ENCODE peak calls at places on chromosome 13, in four cellular contexts. I is HCT116, U is AG10803, M is tibial nerve. R is an unnamed sample.

GRCh38 chr13:59750860-59751259 is 412.9 kb downstream of the DIAPH3 start:
- DNase-seq in I (no peak), U (peak; percentile 89), M (no peak), R (peak; percentile 67)

GRCh38 chr13:95641961-95642621 is 2.4 kb downstream of the DZIP1 start:
- DNase-seq in M (no peak), U (peak; percentile 60), I (no peak), R (no peak)

GRCh38 chr13:22793598-22794134 is 387.1 kb upstream of the SGCG start:
- DNase-seq in M (no peak), U (no peak), I (peak; percentile 84), R (no peak)

GRCh38 chr13:60627071-60627686 is 230.2 kb downstream of the TDRD3 start:
- DNase-seq in I (peak; percentile 19), U (peak; percentile 13), M (no peak), R (no peak)

GRCh38 chr13:85543144-85543543 is 256.1 kb downstream of the SLITRK6 start:
- DNase-seq in U (no peak), M (no peak), I (no peak), R (no peak)

GRCh38 chr13:38862443-38862842 is 128.2 kb downstream of the STOML3 start:
- DNase-seq in M (no peak), U (no peak), I (no peak), R (no peak)

GRCh38 chr13:110244096-110244830 is 62.7 kb downstream of the COL4A1 start:
- DNase-seq in U (peak; percentile 95), M (no peak), I (no peak), R (peak; percentile 92)

GRCh38 chr13:84192125-84192524 is 309.9 kb upstream of the SLITRK1 start:
- DNase-seq in I (no peak), M (no peak), U (peak; percentile 87), R (peak; percentile 16)

GRCh38 chr13:74243637-74244526 is 109.7 kb upstream of the KLF12 start:
- DNase-seq in U (peak; percentile 86), M (no peak), I (no peak), R (no peak)

GRCh38 chr13:22062478-22063205 is 391.8 kb downstream of the FGF9 start:
- DNase-seq in U (no peak), M (no peak), I (no peak), R (no peak)

GRCh38 chr13:40987606-40988280 is 31.4 kb downstream of the ELF1 start:
- DNase-seq in M (no peak), U (peak; percentile 50), I (no peak), R (peak; percentile 20)

GRCh38 chr13:47134939-47135489 is 238.2 kb upstream of the HTR2A start:
- DNase-seq in M (no peak), I (no peak), U (no peak), R (no peak)

GRCh38 chr13:20340759-20341161 is 108.6 kb upstream of the GJB6 start:
- DNase-seq in I (no peak), M (peak; percentile 58), U (peak; percentile 52), R (no peak)

GRCh38 chr13:20525601-20526544 is at the start of gene CRYL1:
- DNase-seq in M (peak; percentile 71), I (no peak), U (peak; percentile 48), R (no peak)

GRCh38 chr13:22201395-22201794 is 530.5 kb downstream of the FGF9 start:
- DNase-seq in I (no peak), U (no peak), M (no peak), R (no peak)

GRCh38 chr13:95341441-95341840 is 40.2 kb upstream of the ABCC4 start:
- DNase-seq in M (no peak), U (peak; percentile 80), I (no peak), R (no peak)

GRCh38 chr13:20495087-20496023 is 30.3 kb downstream of the CRYL1 start:
- DNase-seq in M (peak; percentile 63), I (peak; percentile 50), U (peak; percentile 69), R (peak; percentile 41)

GRCh38 chr13:21501709-21502108 is 42.6 kb upstream of the ZDHHC20 start:
- DNase-seq in U (no peak), I (no peak), M (no peak), R (no peak)

GRCh38 chr13:67043901-67044300 is 186.2 kb downstream of the PCDH9 start:
- DNase-seq in I (no peak), M (no peak), U (no peak), R (no peak)

GRCh38 chr13:38202730-38203129 is 146.9 kb upstream of the UFM1 start:
- DNase-seq in M (no peak), I (no peak), U (peak; percentile 42), R (no peak)

GRCh38 chr13:112453207-112453829 is 77.2 kb downstream of the SPACA7 start:
- DNase-seq in U (no peak), I (no peak), M (no peak), R (no peak)

GRCh38 chr13:59793107-59793506 is 370.6 kb downstream of the DIAPH3 start:
- DNase-seq in U (no peak), I (no peak), M (no peak), R (no peak)

GRCh38 chr13:106383791-106384190 is 151.7 kb downstream of the EFNB2 start:
- DNase-seq in M (no peak), I (no peak), U (no peak), R (no peak)

GRCh38 chr13:94195715-94196114 is 283.8 kb downstream of the DCT start:
- DNase-seq in I (no peak), U (peak; percentile 82), M (no peak), R (peak; percentile 20)

GRCh38 chr13:27379694-27380596 is 44.5 kb upstream of the GTF3A start:
- DNase-seq in U (peak; percentile 59), I (peak; percentile 58), M (peak; percentile 23), R (no peak)

GRCh38 chr13:113586661-113587479 is 2.3 kb downstream of the TFDP1 start:
- DNase-seq in U (no peak), M (no peak), I (no peak), R (no peak)

GRCh38 chr13:87393358-87393757 is 277.8 kb upstream of the SLITRK5 start:
- DNase-seq in I (no peak), U (no peak), M (no peak), R (no peak)

GRCh38 chr13:35349052-35349451 is 127.4 kb downstream of the MAB21L1 start:
- DNase-seq in U (no peak), M (no peak), I (no peak), R (no peak)

GRCh38 chr13:112759053-112759452 is 69.2 kb downstream of the ATP11A start:
- DNase-seq in I (no peak), U (no peak), M (no peak), R (no peak)

GRCh38 chr13:103758222-103758621 is 692.0 kb upstream of the SLC10A2 start:
- DNase-seq in U (no peak), I (no peak), M (no peak), R (no peak)

GRCh38 chr13:23679214-23679613 is 109.0 kb downstream of the TNFRSF19 start:
- DNase-seq in U (peak; percentile 46), M (no peak), I (no peak), R (peak; percentile 36)

GRCh38 chr13:35840991-35841604 is 290.1 kb downstream of the DCLK1 start:
- DNase-seq in U (peak; percentile 73), M (no peak), I (no peak), R (no peak)

GRCh38 chr13:76043882-76044281 is 407.8 kb downstream of the LMO7 start:
- DNase-seq in I (no peak), U (no peak), M (no peak), R (no peak)

GRCh38 chr13:85408415-85408814 is 390.8 kb downstream of the SLITRK6 start:
- DNase-seq in I (no peak), M (no peak), U (no peak), R (no peak)

GRCh38 chr13:27712421-27712820 is 79.9 kb upstream of the GSX1 start:
- DNase-seq in U (peak; percentile 31), M (no peak), I (no peak), R (no peak)

DNA sequence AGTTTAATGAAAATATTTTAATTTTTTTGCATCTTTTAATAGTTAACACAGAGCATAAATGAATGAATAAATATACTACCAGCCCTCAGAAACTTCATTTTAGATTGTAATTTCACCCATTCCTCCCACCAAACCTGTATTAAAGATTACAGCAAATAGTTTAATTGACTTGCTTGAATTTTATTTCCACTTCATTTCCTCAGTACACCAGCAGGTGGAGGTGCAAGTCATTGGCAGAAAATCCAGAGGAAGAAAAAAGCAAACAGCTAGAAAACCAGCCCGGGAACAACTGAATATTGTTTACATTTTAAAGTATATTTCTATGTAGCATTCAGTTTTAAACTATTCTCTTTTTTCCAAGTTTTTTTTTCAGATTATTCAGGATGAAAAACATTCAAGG is 177.8 kb downstream of the OLFM4 start:
- DNase-seq in I (no peak), M (no peak), U (no peak), R (no peak)
- TF ChIP-seq CTCF in I (no peak), M (no peak), U (peak; percentile 39), R (peak; percentile 15)

GRCh38 chr13:25237083-25237482 is 50.2 kb downstream of the MTMR6 start:
- DNase-seq in M (no peak), U (no peak), I (no peak), R (no peak)

GRCh38 chr13:25231537-25231936 is 55.8 kb downstream of the MTMR6 start:
- DNase-seq in I (no peak), M (no peak), U (no peak), R (no peak)

GRCh38 chr13:25227690-25228089 is 55.6 kb upstream of the AMER2 start:
- DNase-seq in I (no peak), U (no peak), M (no peak), R (no peak)

GRCh38 chr13:25233861-25234260 is 53.4 kb downstream of the MTMR6 start:
- DNase-seq in I (no peak), U (no peak), M (no peak), R (no peak)

DNA sequence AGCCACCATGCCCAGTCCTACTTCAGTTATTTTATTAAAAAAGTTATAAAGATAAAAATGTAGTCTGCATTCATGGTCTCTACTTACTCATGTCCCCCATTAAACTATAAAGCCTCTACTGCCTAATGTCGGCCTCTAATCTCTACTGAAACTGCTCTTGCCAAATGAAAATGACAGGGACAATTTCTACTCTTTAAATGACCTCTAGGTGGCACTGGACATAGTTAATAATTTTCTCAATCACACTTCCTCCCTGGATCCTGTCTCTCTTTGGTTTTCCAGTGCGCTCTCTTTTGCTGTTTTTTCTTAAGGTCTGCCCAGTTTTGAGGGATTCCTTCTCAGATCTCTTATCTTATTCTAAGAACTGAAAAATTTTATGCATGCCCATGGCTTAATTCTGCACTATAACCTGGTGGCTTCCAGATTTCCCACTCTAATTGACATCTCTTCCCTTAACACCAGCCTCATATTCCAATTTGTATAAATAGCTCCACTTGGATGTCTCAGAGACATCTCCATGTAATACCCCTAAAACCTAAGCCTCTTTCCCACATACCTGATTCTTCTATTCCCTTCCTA is 54.3 kb downstream of the MTMR6 start:
- DNase-seq in M (no peak), U (peak; percentile 32), I (peak; percentile 19), R (no peak)
- TF ChIP-seq CTCF in M (peak; percentile 58), U (peak; percentile 54), I (peak; percentile 32), R (peak; percentile 35)

GRCh38 chr13:51861728-51862300 is at the start of gene CCDC70:
- DNase-seq in M (no peak), I (no peak), U (no peak), R (no peak)

GRCh38 chr13:51869921-51870320 is 8.2 kb downstream of the CCDC70 start:
- DNase-seq in M (no peak), I (no peak), U (no peak), R (no peak)

GRCh38 chr13:51862965-51863364 is 1.2 kb downstream of the CCDC70 start:
- DNase-seq in M (no peak), U (no peak), I (no peak), R (no peak)

GRCh38 chr13:51867062-51867461 is 5.3 kb downstream of the CCDC70 start:
- DNase-seq in U (no peak), I (no peak), M (no peak), R (no peak)

GRCh38 chr13:51865838-51866237 is 4.1 kb downstream of the CCDC70 start:
- DNase-seq in U (no peak), M (no peak), I (no peak), R (no peak)
- TF ChIP-seq CTCF in U (no peak), M (no peak), I (no peak), R (no peak)

GRCh38 chr13:92355213-92355612 is 871.4 kb upstream of the GPC6 start:
- DNase-seq in M (no peak), I (no peak), U (no peak), R (no peak)
- TF ChIP-seq CTCF in M (no peak), I (no peak), U (no peak), R (no peak)